ENCODE peak calls at places on chromosomes 11 and 22, in four cellular contexts. D, M, S and Q are unnamed samples.

GRCh38 chr22:48369789-48370507 is 1457.7 kb downstream of the BRD1 start:
- ATAC-seq in D (peak), M (no peak), S (no peak), Q (no peak)

GRCh38 chr11:96134622-96135021 is 208.4 kb downstream of the MAML2 start:
- ATAC-seq in D (peak), M (no peak), S (no peak), Q (no peak)

GRCh38 chr22:30763815-30764686 is 69.4 kb downstream of the OSBP2 start:
- ATAC-seq in D (peak), M (peak), S (peak), Q (no peak)

GRCh38 chr11:96704847-96705246 is 315.0 kb downstream of the JRKL start:
- ATAC-seq in D (no peak), M (peak), S (no peak), Q (no peak)

GRCh38 chr22:35437038-35437437 is 37.1 kb downstream of the MCM5 start:
- ATAC-seq in D (no peak), M (no peak), S (peak), Q (no peak)

GRCh38 chr11:79925570-79925969 is 484.7 kb upstream of the TENM4 start:
- ATAC-seq in D (no peak), M (no peak), S (no peak), Q (no peak)

GRCh38 chr11:16326679-16327297 is 29.6 kb downstream of the SOX6 start:
- ATAC-seq in D (no peak), M (no peak), S (no peak), Q (no peak)

GRCh38 chr11:30314625-30315024 is 8.3 kb upstream of the ARL14EP start:
- ATAC-seq in D (no peak), M (no peak), S (no peak), Q (no peak)

GRCh38 chr22:22076937-22077703 is 94.5 kb upstream of the TOP3B start:
- ATAC-seq in D (peak), M (peak), S (no peak), Q (no peak)

GRCh38 chr11:27183672-27184457 is 143.2 kb downstream of the BBOX1 start:
- ATAC-seq in D (no peak), M (peak), S (no peak), Q (no peak)

GRCh38 chr11:27720277-27720830 is 20.1 kb upstream of the BDNF start:
- ATAC-seq in D (no peak), M (no peak), S (no peak), Q (no peak)

GRCh38 chr11:73177380-73178091 is 35.4 kb upstream of the FCHSD2 start:
- ATAC-seq in D (peak), M (peak), S (peak), Q (peak)

GRCh38 chr11:131880976-131881375 is 510.6 kb downstream of the NTM start:
- ATAC-seq in D (no peak), M (no peak), S (no peak), Q (no peak)

GRCh38 chr11:61418136-61418535 is 11.6 kb downstream of the CPSF7 start:
- ATAC-seq in D (no peak), M (peak), S (no peak), Q (no peak)

GRCh38 chr11:118311518-118311917 is 7.0 kb downstream of the CD3E start:
- ATAC-seq in D (no peak), M (no peak), S (no peak), Q (no peak)

GRCh38 chr11:8768625-8769333 is 86.2 kb downstream of the RPL27A start:
- ATAC-seq in D (no peak), M (peak), S (peak), Q (peak)

GRCh38 chr11:114259551-114259983 is 36.6 kb upstream of the NNMT start:
- ATAC-seq in D (no peak), M (no peak), S (no peak), Q (peak)

GRCh38 chr22:29313126-29314071 is 2.1 kb downstream of the RASL10A start:
- ATAC-seq in D (no peak), M (no peak), S (peak), Q (no peak)

GRCh38 chr11:12216542-12217422 is 106.4 kb downstream of the MICAL2 start:
- ATAC-seq in D (no peak), M (no peak), S (no peak), Q (no peak)

GRCh38 chr11:128564642-128565245 is 22.6 kb downstream of the ETS1 start:
- ATAC-seq in D (no peak), M (no peak), S (no peak), Q (no peak)

GRCh38 chr11:118136826-118137225 is 15.8 kb downstream of the SCN4B start:
- ATAC-seq in D (no peak), M (no peak), S (no peak), Q (no peak)

GRCh38 chr11:74702383-74703007 is 28.7 kb downstream of the CHRDL2 start:
- ATAC-seq in D (peak), M (peak), S (peak), Q (peak)

GRCh38 chr22:50446708-50447575 is 27.9 kb downstream of the SBF1 start:
- ATAC-seq in D (no peak), M (no peak), S (no peak), Q (no peak)

GRCh38 chr11:30608534-30608933 is 22.4 kb upstream of the MPPED2 start:
- ATAC-seq in D (no peak), M (no peak), S (no peak), Q (no peak)

GRCh38 chr22:46443850-46444389 is 93.5 kb downstream of the CELSR1 start:
- ATAC-seq in D (no peak), M (peak), S (no peak), Q (no peak)

GRCh38 chr22:22673628-22674027 is 29.2 kb downstream of the GGTLC2 start:
- ATAC-seq in D (no peak), M (no peak), S (no peak), Q (no peak)

GRCh38 chr11:66042227-66043007 is 6.5 kb downstream of the GAL3ST3 start:
- ATAC-seq in D (no peak), M (no peak), S (no peak), Q (no peak)

GRCh38 chr11:96257972-96258951 is 84.7 kb downstream of the MAML2 start:
- ATAC-seq in D (no peak), M (no peak), S (peak), Q (no peak)

GRCh38 chr11:64717268-64717578 is 5.8 kb downstream of the NRXN2 start:
- ATAC-seq in D (no peak), M (no peak), S (no peak), Q (no peak)